ENCODE peak calls at places on chromosomes 11 and 22, in ten cellular contexts. C is skeletal muscle cell; R is A673; S is upper lobe of right lung; J is body of pancreas; P is Ammon's horn; X is DMS 273 treated with DMSO at 0.1 percent for 48 hours; W is naive thymus-derived CD8-positive, alpha-beta T cell; B is OCI-LY7; Q is IMR-90. A is an unnamed sample.
A peak's percentile ranks its signal among the peaks of the same experiment; 100 is the strongest.

GRCh38 chr11:66919938-66920337 is 38.2 kb downstream of the PC start:
- DNase-seq in R (no peak), J (no peak), B (no peak), P (peak; percentile 78), C (no peak), Q (no peak), W (no peak), S (no peak), X (no peak), A (no peak)

GRCh38 chr11:118212131-118212725 is 12.6 kb downstream of the JAML start:
- DNase-seq in R (no peak), B (no peak), J (no peak), P (no peak), C (no peak), S (peak; percentile 71), X (no peak), Q (no peak), W (no peak), A (no peak)

GRCh38 chr11:26842883-26843282 is 121.0 kb upstream of the SLC5A12 start:
- DNase-seq in P (no peak), Q (no peak), W (no peak), B (no peak), X (no peak), C (no peak), S (no peak), J (no peak), R (no peak), A (no peak)

GRCh38 chr22:19103881-19104821 is 18.1 kb downstream of the DGCR2 start:
- DNase-seq in R (peak; percentile 31), P (no peak), Q (peak; percentile 79), C (no peak), W (no peak), B (no peak), S (no peak), X (peak; percentile 9), J (peak; percentile 93), A (no peak)

GRCh38 chr11:13169709-13170108 is 107.9 kb upstream of the BMAL1 start:
- DNase-seq in Q (peak; percentile 94), R (peak; percentile 68), J (no peak), X (no peak), B (no peak), S (no peak), W (no peak), P (no peak), C (peak; percentile 89), A (no peak)

GRCh38 chr22:22702159-22702873 is 57.9 kb downstream of the GGTLC2 start:
- DNase-seq in P (no peak), R (no peak), J (no peak), B (peak; percentile 59), C (peak; percentile 35), S (no peak), Q (no peak), W (no peak), X (no peak), A (no peak)

GRCh38 chr11:126345759-126346585 is 9.5 kb upstream of the ST3GAL4 start:
- DNase-seq in S (no peak), R (peak; percentile 67), J (peak; percentile 69), Q (peak; percentile 75), C (no peak), X (no peak), P (no peak), W (no peak), B (no peak), A (peak; percentile 92)

GRCh38 chr11:63888170-63889086 is 28.5 kb downstream of the RCOR2 start:
- DNase-seq in B (peak; percentile 82), R (no peak), C (peak; percentile 47), W (peak; percentile 56), Q (peak; percentile 52), P (peak; percentile 40), X (no peak), J (peak; percentile 87), S (peak; percentile 90), A (peak; percentile 63)

GRCh38 chr11:17894929-17895658 is 117.8 kb downstream of the SERGEF start:
- DNase-seq in W (no peak), C (no peak), P (peak; percentile 77), J (no peak), S (no peak), B (no peak), Q (peak; percentile 32), R (no peak), X (no peak), A (no peak)

GRCh38 chr11:18749681-18750319 is 23.8 kb upstream of the IGSF22 start:
- DNase-seq in R (peak; percentile 38), S (no peak), C (peak; percentile 29), P (peak; percentile 82), B (no peak), X (no peak), Q (peak; percentile 75), W (no peak), J (peak; percentile 59), A (no peak)

GRCh38 chr11:99803501-99803900 is 782.8 kb downstream of the CNTN5 start:
- DNase-seq in X (no peak), B (no peak), C (no peak), P (no peak), Q (no peak), J (no peak), S (no peak), R (no peak), W (no peak), A (no peak)

GRCh38 chr11:6576471-6577373 is 26.7 kb downstream of the RRP8 start:
- DNase-seq in X (no peak), C (peak; percentile 55), J (no peak), W (no peak), P (peak; percentile 95), S (no peak), Q (peak; percentile 68), R (peak; percentile 83), B (no peak), A (no peak)

GRCh38 chr11:129364143-129364654 is 11.4 kb upstream of the BARX2 start:
- DNase-seq in R (peak; percentile 97), S (peak; percentile 90), J (peak; percentile 91), Q (peak; percentile 82), W (peak; percentile 72), C (peak; percentile 49), X (peak; percentile 65), P (peak; percentile 90), B (peak; percentile 75), A (peak; percentile 64)

GRCh38 chr11:70174846-70175764 is 28.0 kb upstream of the FADD start:
- DNase-seq in S (no peak), B (no peak), Q (no peak), R (no peak), J (no peak), W (no peak), X (no peak), P (peak; percentile 24), C (no peak), A (no peak)

GRCh38 chr11:83600656-83601055 is 314.5 kb upstream of the CCDC90B start:
- DNase-seq in P (peak; percentile 34), R (no peak), S (no peak), Q (no peak), W (no peak), J (no peak), C (no peak), B (no peak), X (no peak), A (no peak)

GRCh38 chr11:120884290-120885020 is 139.4 kb upstream of the TBCEL start:
- DNase-seq in C (no peak), J (no peak), X (no peak), Q (no peak), W (no peak), B (no peak), R (no peak), S (no peak), P (no peak), A (no peak)

GRCh38 chr11:44977493-44977984 is 26.9 kb upstream of the TP53I11 start:
- DNase-seq in X (no peak), W (no peak), R (peak; percentile 76), B (no peak), P (no peak), Q (peak; percentile 14), J (no peak), S (no peak), C (no peak), A (no peak)

GRCh38 chr22:48739348-48740085 is 1088.2 kb downstream of the BRD1 start:
- DNase-seq in J (no peak), W (no peak), S (no peak), B (no peak), Q (no peak), P (no peak), C (no peak), R (no peak), X (no peak), A (peak; percentile 36)

GRCh38 chr22:45886502-45886901 is 90.5 kb downstream of the WNT7B start:
- DNase-seq in C (no peak), J (no peak), P (no peak), W (no peak), X (no peak), Q (no peak), B (no peak), S (peak; percentile 34), R (no peak), A (no peak)

GRCh38 chr11:120385690-120386089 is 49.5 kb downstream of the ARHGEF12 start:
- DNase-seq in C (no peak), R (no peak), S (no peak), Q (no peak), B (no peak), J (no peak), X (no peak), P (no peak), W (no peak), A (no peak)

GRCh38 chr22:26322179-26322905 is 106.7 kb upstream of the ASPHD2 start:
- DNase-seq in P (no peak), W (no peak), C (peak; percentile 56), J (no peak), R (peak; percentile 12), X (no peak), Q (peak; percentile 77), S (no peak), B (no peak), A (no peak)

GRCh38 chr11:59261150-59261549 is 48.4 kb upstream of the MPEG1 start:
- DNase-seq in J (no peak), W (no peak), S (no peak), B (no peak), P (no peak), C (no peak), X (no peak), Q (no peak), R (no peak), A (no peak)

GRCh38 chr11:94840209-94840608 is 72.1 kb downstream of the AMOTL1 start:
- DNase-seq in W (no peak), C (no peak), J (no peak), Q (peak; percentile 11), S (no peak), B (no peak), P (no peak), X (no peak), R (no peak), A (no peak)

GRCh38 chr11:128716661-128717210 is 22.9 kb downstream of the FLI1 start:
- DNase-seq in X (no peak), R (no peak), B (peak; percentile 55), Q (peak; percentile 62), J (no peak), C (no peak), W (peak; percentile 58), S (no peak), P (no peak), A (no peak)

GRCh38 chr22:41512421-41513194 is 31.7 kb downstream of the POLR3H start:
- DNase-seq in Q (peak; percentile 70), W (no peak), X (no peak), S (no peak), B (no peak), J (no peak), R (peak; percentile 84), P (no peak), C (no peak), A (no peak)

GRCh38 chr11:40293655-40294342 is 1165.7 kb downstream of the LRRC4C start:
- DNase-seq in R (peak; percentile 99), Q (peak; percentile 92), S (peak; percentile 75), P (peak; percentile 96), W (no peak), C (peak; percentile 66), J (peak; percentile 64), X (no peak), B (peak; percentile 27), A (no peak)

GRCh38 chr22:36086170-36086490 is 57.5 kb upstream of the RBFOX2 start:
- DNase-seq in R (no peak), B (no peak), W (no peak), Q (no peak), C (no peak), P (no peak), J (no peak), S (no peak), X (no peak), A (no peak)

GRCh38 chr22:40107756-40108437 is 69.8 kb upstream of the TNRC6B start:
- DNase-seq in P (no peak), Q (peak; percentile 12), C (no peak), W (no peak), J (peak; percentile 29), S (no peak), X (no peak), R (no peak), B (peak; percentile 9), A (no peak)

A was measured in CD14-positive monocyte.